ENCODE peak calls at places on chromosomes 11 and 22, in nine cellular contexts. P, J, E, M, Q, G, I, W and S are unnamed samples.

GRCh38 chr11:130068986-130069683 is 559 bp upstream of the APLP2 start:
- DNase-seq in W (no peak), Q (peak; percentile 73), P (no peak), G (peak; percentile 81), I (peak; percentile 81), J (no peak), M (peak; percentile 95), E (peak; percentile 87), S (peak; percentile 47)

GRCh38 chr11:75437966-75438659 is 5.1 kb upstream of the KLHL35 start:
- DNase-seq in Q (no peak), E (no peak), P (no peak), W (no peak), I (no peak), G (peak; percentile 16), M (no peak), J (no peak), S (no peak)

GRCh38 chr11:68889948-68890446 is 13.6 kb downstream of the MRPL21 start:
- DNase-seq in E (no peak), J (no peak), W (peak; percentile 62), G (peak; percentile 81), Q (no peak), I (no peak), M (peak; percentile 78), P (no peak), S (no peak)

GRCh38 chr11:15339302-15339701 is 224.6 kb downstream of the INSC start:
- DNase-seq in J (no peak), I (no peak), M (no peak), P (no peak), Q (no peak), E (no peak), G (no peak), W (no peak), S (no peak)

GRCh38 chr11:118046964-118047700 is 29.7 kb upstream of the TMPRSS4 start:
- DNase-seq in E (no peak), I (no peak), P (no peak), W (no peak), G (no peak), M (no peak), J (no peak), Q (peak; percentile 32), S (no peak)

GRCh38 chr22:49671331-49672012 is 156.2 kb downstream of the BRD1 start:
- DNase-seq in J (no peak), E (no peak), I (no peak), P (no peak), W (no peak), Q (peak; percentile 30), M (no peak), G (no peak), S (peak; percentile 3)

GRCh38 chr11:123083623-123084029 is 21.7 kb upstream of the HSPA8 start:
- DNase-seq in M (peak; percentile 94), P (peak; percentile 65), W (peak; percentile 78), G (peak; percentile 93), Q (peak; percentile 93), J (no peak), E (peak; percentile 60), I (peak; percentile 87), S (peak; percentile 76)

GRCh38 chr11:1205987-1206331 is 16.9 kb upstream of the MUC5B start:
- DNase-seq in I (no peak), W (peak; percentile 13), Q (peak; percentile 24), M (no peak), J (no peak), E (no peak), P (no peak), G (no peak), S (no peak)

GRCh38 chr11:26231252-26231661 is 100.7 kb upstream of the ANO3 start:
- DNase-seq in E (no peak), P (no peak), W (no peak), G (no peak), I (no peak), J (no peak), M (no peak), Q (no peak), S (no peak)

GRCh38 chr22:47178339-47178738 is 415.9 kb downstream of the TBC1D22A start:
- DNase-seq in I (no peak), Q (peak; percentile 8), G (no peak), W (peak; percentile 5), E (no peak), P (no peak), J (no peak), M (no peak), S (no peak)

GRCh38 chr11:2752923-2753322 is 53.1 kb upstream of the KCNQ1OT1 start:
- DNase-seq in G (peak; percentile 14), E (no peak), J (no peak), M (no peak), I (no peak), Q (no peak), W (peak; percentile 43), P (no peak), S (no peak)

GRCh38 chr11:21582791-21583190 is 610.1 kb upstream of the ANO5 start:
- DNase-seq in I (no peak), P (no peak), E (no peak), Q (no peak), W (no peak), G (no peak), M (no peak), J (no peak), S (no peak)

GRCh38 chr11:69801513-69802335 is 17.5 kb downstream of the FGF3 start:
- DNase-seq in I (peak; percentile 9), Q (peak; percentile 55), G (no peak), M (no peak), E (no peak), W (no peak), P (peak; percentile 34), J (no peak), S (peak; percentile 30)

GRCh38 chr11:69173925-69174591 is 18.3 kb downstream of the SMIM38 start:
- DNase-seq in G (no peak), E (peak; percentile 17), W (no peak), Q (no peak), I (no peak), J (no peak), M (no peak), P (peak; percentile 46), S (no peak)

DNA sequence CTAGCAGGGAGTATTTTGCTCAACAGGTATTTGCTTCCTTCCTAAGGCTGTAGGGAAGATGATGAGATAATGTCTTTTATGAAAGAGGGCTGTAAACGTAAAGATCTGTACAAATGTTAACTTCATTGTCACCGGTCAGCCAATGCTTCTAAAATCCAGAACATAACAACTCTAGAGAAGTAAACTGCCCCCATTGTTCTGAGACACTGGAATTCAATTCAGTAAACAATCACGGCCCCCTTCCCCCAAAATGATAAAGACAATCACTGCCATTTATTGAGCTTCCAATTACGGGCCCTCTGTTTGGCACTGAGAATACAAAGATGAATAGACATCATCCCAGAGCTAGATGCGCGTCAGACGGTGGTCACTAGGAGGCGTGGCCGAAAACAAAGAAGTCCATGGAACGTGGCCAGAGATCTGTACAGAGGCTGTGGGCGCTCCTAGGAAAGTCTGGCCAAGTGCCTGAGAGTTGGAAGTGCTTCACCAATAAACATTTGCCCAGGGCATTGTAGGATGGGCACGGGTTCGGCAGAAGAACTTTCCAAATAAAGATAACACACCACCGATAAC is 576 bp downstream of the TMEM258 start:
- DNase-seq in J (no peak), Q (peak; percentile 72), P (peak; percentile 83), W (peak; percentile 88), I (peak; percentile 80), G (peak; percentile 86), E (no peak), M (peak; percentile 90), S (peak; percentile 76)
- TF ChIP-seq POLR2A in J (no peak), Q (no peak), P (peak; percentile 74), W (no peak), I (no peak), G (no peak), E (no peak), M (no peak), S (no peak)

GRCh38 chr11:16883179-16883578 is 131.0 kb downstream of the PLEKHA7 start:
- DNase-seq in W (no peak), G (no peak), P (no peak), I (peak; percentile 20), J (no peak), E (no peak), Q (peak; percentile 51), M (no peak), S (peak; percentile 34)
- TF ChIP-seq CTCF in W (no peak), G (peak; percentile 24), P (no peak), I (no peak), J (peak; percentile 25), E (peak; percentile 17), Q (peak; percentile 37), M (no peak), S (no peak)

GRCh38 chr22:25714070-25714469 is 27.9 kb upstream of the MYO18B start:
- DNase-seq in G (no peak), M (no peak), P (no peak), W (no peak), E (no peak), I (no peak), Q (no peak), J (no peak), S (no peak)

GRCh38 chr22:25710501-25710900 is 31.5 kb upstream of the MYO18B start:
- DNase-seq in P (no peak), M (no peak), E (no peak), I (no peak), J (no peak), W (no peak), Q (no peak), G (no peak), S (no peak)

GRCh38 chr22:25712661-25713400 is 29.2 kb upstream of the MYO18B start:
- DNase-seq in G (no peak), J (no peak), M (no peak), Q (no peak), E (no peak), P (no peak), I (no peak), W (no peak), S (no peak)

GRCh38 chr22:25709758-25710157 is 32.2 kb upstream of the MYO18B start:
- DNase-seq in W (no peak), G (no peak), M (no peak), Q (no peak), I (no peak), E (no peak), J (no peak), P (no peak), S (no peak)

GRCh38 chr22:25711491-25711890 is 30.5 kb upstream of the MYO18B start:
- DNase-seq in P (no peak), W (no peak), J (no peak), I (no peak), E (no peak), M (no peak), Q (no peak), G (no peak), S (no peak)
- H3K4me1 ChIP-seq in P (no peaks in the 10 kb centered on the region), W (no peaks in the 10 kb centered on the region), J (no peaks in the 10 kb centered on the region), I (no peaks in the 10 kb centered on the region), E (no peaks in the 10 kb centered on the region), M (no peaks in the 10 kb centered on the region), Q (no peaks in the 10 kb centered on the region), G (no peaks in the 10 kb centered on the region), S (no peaks in the 10 kb centered on the region)

GRCh38 chr11:65314501-65315203 is at the start of gene CDC42EP2:
- DNase-seq in E (peak; percentile 94), W (peak; percentile 94), M (peak; percentile 94), G (peak; percentile 90), P (peak; percentile 74), I (peak; percentile 89), J (no peak), Q (peak; percentile 93), S (peak; percentile 91)
- TF ChIP-seq POLR2A in E (peak; percentile 68), W (peak; percentile 82), M (peak; percentile 73), G (peak; percentile 88), P (peak; percentile 58), I (peak; percentile 53), J (peak; percentile 75), Q (peak; percentile 75), S (no peak)

GRCh38 chr22:41847300-41847699 is 14.4 kb downstream of the SREBF2 start:
- DNase-seq in W (no peak), M (no peak), G (no peak), Q (no peak), E (no peak), I (no peak), J (no peak), P (no peak), S (no peak)
- TF ChIP-seq CTCF in W (no peak), M (no peak), G (no peak), Q (no peak), E (no peak), I (no peak), J (no peak), P (no peak), S (no peak)